ENCODE peak calls at places on chromosome 18, in six cellular contexts. B is left ventricle myocardium inferior, X is fibroblast of mammary gland, I is fibroblast of pulmonary artery, F is thoracic aorta, O is GM12864. S is an unnamed sample.

GRCh38 chr18:58139627-58140026 is 95.6 kb downstream of the NEDD4L start:
- DNase-seq in O (no peak), X (no peak), I (no peak), B (no peak), F (no peak), S (no peak)

GRCh38 chr18:4831791-4832375 is 365.2 kb downstream of the AKAIN1 start:
- DNase-seq in X (no peak), B (no peak), F (no peak), I (no peak), O (no peak), S (no peak)

GRCh38 chr18:6575908-6576307 is 153.6 kb upstream of the ARHGAP28 start:
- DNase-seq in F (no peak), X (no peak), I (no peak), B (no peak), O (no peak), S (no peak)

GRCh38 chr18:74524097-74524496 is 10.2 kb upstream of the CNDP1 start:
- DNase-seq in I (no peak), O (no peak), B (no peak), F (no peak), X (no peak), S (no peak)

GRCh38 chr18:40250218-40250617 is 1704.8 kb upstream of the PIK3C3 start:
- DNase-seq in O (no peak), B (no peak), X (no peak), F (no peak), I (no peak), S (no peak)

GRCh38 chr18:58953627-58954026 is 89.0 kb downstream of the ZNF532 start:
- DNase-seq in B (peak), I (peak), X (no peak), O (no peak), F (no peak), S (peak)

GRCh38 chr18:32201936-32202335 is 12.1 kb downstream of the MEP1B start:
- DNase-seq in O (no peak), B (no peak), F (no peak), I (no peak), X (no peak), S (no peak)

GRCh38 chr18:48007955-48008701 is 77.7 kb upstream of the SMAD2 start:
- DNase-seq in F (no peak), X (peak), O (no peak), B (peak), I (peak), S (peak)

GRCh38 chr18:27778441-27778840 is 398.5 kb downstream of the CDH2 start:
- DNase-seq in I (peak), X (peak), B (no peak), F (no peak), O (no peak), S (peak)

DNA sequence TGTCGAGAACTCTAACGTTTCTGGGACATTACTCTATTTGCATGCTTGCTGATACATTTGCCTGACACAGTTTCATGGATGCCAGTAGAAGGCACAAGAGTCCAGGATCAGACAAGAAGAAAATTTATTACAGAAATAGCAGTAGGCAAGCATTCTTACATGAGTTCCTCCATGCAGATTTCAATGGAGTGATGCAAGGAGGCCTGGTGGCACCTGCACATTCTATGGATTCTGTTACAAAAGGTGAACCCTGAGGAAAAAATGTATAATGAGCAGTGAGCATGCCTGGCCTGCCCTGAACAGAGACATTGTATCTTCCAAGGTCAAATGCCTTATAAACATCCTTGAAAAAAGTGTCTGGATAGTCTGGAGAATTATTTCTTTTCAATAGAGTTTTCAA is 142.9 kb downstream of the DSEL start:
- DNase-seq in F (no peak), X (no peak), O (no peak), I (no peak), B (no peak), S (no peak)
- H3K4me3 ChIP-seq in F (no peak), X (no peak), O (no peak), I (no peak), B (no peak), S (no peak)

GRCh38 chr18:156514-157230 is 1.7 kb upstream of the USP14 start:
- DNase-seq in B (no peak), O (no peak), X (no peak), F (no peak), I (no peak), S (no peak)

GRCh38 chr18:160831-161570 is 2.6 kb downstream of the USP14 start:
- DNase-seq in F (no peak), X (no peak), I (no peak), B (no peak), O (no peak), S (no peak)

GRCh38 chr18:159933-160332 is 1.6 kb downstream of the USP14 start:
- DNase-seq in F (no peak), I (no peak), X (no peak), O (no peak), B (no peak), S (no peak)

GRCh38 chr18:159037-159652 is 788 bp downstream of the USP14 start:
- DNase-seq in F (no peak), O (no peak), X (no peak), B (no peak), I (peak), S (peak)

GRCh38 chr18:158128-159036 is at the start of gene USP14:
- DNase-seq in I (peak), X (peak), B (peak), F (peak), O (peak), S (peak)
- TF ChIP-seq CTCF in I (no peak), X (no peak), B (no peak), F (no peak), O (no peak), S (no peak)

DNA sequence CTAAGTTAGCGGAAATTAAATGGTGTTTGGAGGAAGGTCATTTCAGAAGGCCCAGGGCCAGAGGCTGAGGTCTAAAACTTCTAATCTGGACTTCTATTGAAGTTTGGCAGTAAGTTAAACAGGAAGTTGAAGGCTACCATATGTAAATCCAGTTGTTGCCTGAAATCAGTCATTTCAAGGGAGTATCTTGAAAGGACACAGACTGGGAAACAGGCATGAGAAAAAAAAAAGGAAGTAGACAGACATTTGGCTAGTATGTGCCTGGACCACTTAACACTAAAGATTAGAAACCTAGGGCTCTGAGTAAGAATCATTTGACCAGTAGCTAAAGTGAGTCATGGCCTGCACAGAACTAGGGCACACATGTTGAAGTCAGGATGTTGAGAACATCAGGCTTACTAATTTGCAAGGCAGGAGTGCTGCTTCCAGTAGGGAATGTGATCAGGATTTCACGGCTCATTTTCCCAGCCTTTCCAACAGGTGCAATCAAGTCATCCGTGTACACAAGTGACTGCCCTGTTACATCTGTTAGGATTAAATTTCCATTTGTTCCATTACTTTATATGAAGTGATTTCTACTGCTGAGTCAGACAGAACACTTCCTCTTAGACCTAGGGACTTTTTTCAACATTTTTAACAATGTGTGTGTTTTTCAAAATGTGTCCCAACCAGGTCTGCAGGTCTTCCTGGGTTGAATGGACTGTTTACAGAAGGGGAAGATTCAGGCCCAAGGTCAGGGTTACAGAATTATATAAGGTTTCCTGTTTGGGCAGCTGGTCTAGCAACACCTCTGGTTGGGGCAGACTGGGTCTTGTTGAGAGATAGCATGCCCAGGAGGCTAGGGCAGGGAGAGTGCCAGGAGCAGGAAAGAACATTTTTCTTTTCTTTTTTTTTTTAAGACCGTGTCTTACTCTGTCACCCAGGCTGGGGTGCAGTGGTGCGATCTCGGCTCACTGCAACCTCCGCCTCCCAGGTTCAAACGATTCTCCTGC is 145.6 kb downstream of the TGIF1 start:
- DNase-seq in F (peak), X (peak), B (no peak), O (peak), I (peak), S (peak)
- H3K4me3 ChIP-seq in F (peak), X (peak), B (peak), O (peak), I (peak), S (peak)

GRCh38 chr18:25896178-25896780 is 194.1 kb downstream of the SS18 start:
- DNase-seq in I (peak), X (peak), O (peak), F (no peak), B (no peak), S (peak)
- TF ChIP-seq CTCF in I (peak), X (peak), O (peak), F (peak), B (peak), S (peak)

GRCh38 chr18:46856975-46857374 is 60.3 kb downstream of the PIAS2 start:
- DNase-seq in B (no peak), F (no peak), I (peak), O (no peak), X (peak), S (peak)

GRCh38 chr18:46858290-46858689 is 59.0 kb downstream of the PIAS2 start:
- DNase-seq in F (no peak), X (no peak), O (no peak), B (no peak), I (no peak), S (no peak)

DNA sequence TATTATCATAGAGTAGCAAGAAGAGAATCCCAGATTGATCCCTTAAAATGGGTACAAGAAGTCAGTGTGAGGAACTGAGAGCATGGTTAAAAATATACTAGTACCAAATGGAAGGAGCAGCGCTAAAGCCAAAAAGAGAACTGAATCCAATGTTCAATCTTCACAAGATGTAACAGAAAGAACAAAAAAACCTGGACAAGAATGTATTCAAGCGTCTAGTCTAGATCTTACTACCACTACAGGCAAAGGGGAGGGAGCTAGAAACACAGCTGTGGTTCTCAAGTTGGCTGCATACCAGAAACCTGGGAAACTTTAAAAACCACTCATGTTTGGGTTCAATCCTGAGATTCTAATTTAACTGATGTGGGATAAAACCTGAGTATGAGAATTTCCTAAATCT is 57.5 kb downstream of the PIAS2 start:
- DNase-seq in X (peak), F (no peak), B (no peak), O (peak), I (peak), S (peak)
- H3K4me3 ChIP-seq in X (no peak), F (no peak), B (no peak), O (no peak), I (no peak), S (no peak)